ENCODE peak calls at places on chromosome 5, in eight cellular contexts. Q is prostate gland, J is GM12878, G is cardiac fibroblast, P is heart left ventricle, Y is ovary, D is AG04450, V is WTC11. R is an unnamed sample.
A peak's percentile ranks its signal among the peaks of the same experiment; 100 is the strongest.

GRCh38 chr5:172733179-172733973 is 37.6 kb downstream of the DUSP1 start:
- DNase-seq in Q (peak; percentile 76), J (no peak), G (peak; percentile 96), P (peak; percentile 89), Y (peak; percentile 68), D (peak; percentile 52), V (no peak), R (peak; percentile 98)

GRCh38 chr5:127805448-127805847 is 102.3 kb downstream of the CCDC192 start:
- DNase-seq in Q (no peak), J (no peak), G (no peak), P (no peak), Y (no peak), D (no peak), V (no peak), R (no peak)

GRCh38 chr5:151679421-151680155 is 7.1 kb downstream of the SPARC start:
- DNase-seq in Q (no peak), J (no peak), G (peak; percentile 51), P (no peak), Y (no peak), D (no peak), V (no peak), R (no peak)

GRCh38 chr5:383621-384020 is 59.4 kb upstream of the EXOC3 start:
- DNase-seq in Q (no peak), J (no peak), G (no peak), P (no peak), Y (no peak), D (no peak), V (no peak), R (no peak)

GRCh38 chr5:123700624-123701023 is 188.6 kb downstream of the CSNK1G3 start:
- DNase-seq in Q (peak; percentile 6), J (no peak), G (peak; percentile 99), P (peak; percentile 38), Y (no peak), D (peak; percentile 83), V (no peak), R (peak; percentile 98)

GRCh38 chr5:113022661-113023060 is 46.1 kb downstream of the DCP2 start:
- DNase-seq in Q (no peak), J (peak; percentile 11), G (peak; percentile 38), P (no peak), Y (no peak), D (no peak), V (no peak), R (no peak)

GRCh38 chr5:124806026-124806856 is 59.8 kb upstream of the ZNF608 start:
- DNase-seq in Q (peak; percentile 84), J (no peak), G (peak; percentile 69), P (peak; percentile 83), Y (peak; percentile 83), D (peak; percentile 66), V (peak; percentile 29), R (peak; percentile 24)

GRCh38 chr5:172145870-172146747 is 41.9 kb downstream of the STK10 start:
- DNase-seq in Q (no peak), J (no peak), G (no peak), P (no peak), Y (no peak), D (no peak), V (no peak), R (no peak)

GRCh38 chr5:18113724-18114123 is 479.5 kb downstream of the TAF11L14 start:
- DNase-seq in Q (no peak), J (no peak), G (peak; percentile 17), P (no peak), Y (no peak), D (no peak), V (no peak), R (no peak)
- TF ChIP-seq CTCF in Q (peak; percentile 37), J (peak; percentile 14), G (no peak), P (no peak), Y (no peak), D (no peak), V (no peak), R (peak; percentile 3)

GRCh38 chr5:52632281-52632680 is 155.4 kb upstream of the ITGA1 start:
- DNase-seq in Q (no peak), J (no peak), G (no peak), P (no peak), Y (no peak), D (no peak), V (no peak), R (no peak)
- TF ChIP-seq CTCF in Q (no peak), J (no peak), G (no peak), P (no peak), Y (no peak), D (no peak), V (no peak), R (no peak)

GRCh38 chr5:142924135-142924883 is 154.1 kb downstream of the ARHGAP26 start:
- DNase-seq in Q (no peak), J (peak; percentile 11), G (peak; percentile 49), P (no peak), Y (no peak), D (no peak), V (no peak), R (no peak)
- TF ChIP-seq CTCF in Q (no peak), J (peak; percentile 51), G (peak; percentile 25), P (no peak), Y (no peak), D (peak; percentile 31), V (no peak), R (peak; percentile 37)

DNA sequence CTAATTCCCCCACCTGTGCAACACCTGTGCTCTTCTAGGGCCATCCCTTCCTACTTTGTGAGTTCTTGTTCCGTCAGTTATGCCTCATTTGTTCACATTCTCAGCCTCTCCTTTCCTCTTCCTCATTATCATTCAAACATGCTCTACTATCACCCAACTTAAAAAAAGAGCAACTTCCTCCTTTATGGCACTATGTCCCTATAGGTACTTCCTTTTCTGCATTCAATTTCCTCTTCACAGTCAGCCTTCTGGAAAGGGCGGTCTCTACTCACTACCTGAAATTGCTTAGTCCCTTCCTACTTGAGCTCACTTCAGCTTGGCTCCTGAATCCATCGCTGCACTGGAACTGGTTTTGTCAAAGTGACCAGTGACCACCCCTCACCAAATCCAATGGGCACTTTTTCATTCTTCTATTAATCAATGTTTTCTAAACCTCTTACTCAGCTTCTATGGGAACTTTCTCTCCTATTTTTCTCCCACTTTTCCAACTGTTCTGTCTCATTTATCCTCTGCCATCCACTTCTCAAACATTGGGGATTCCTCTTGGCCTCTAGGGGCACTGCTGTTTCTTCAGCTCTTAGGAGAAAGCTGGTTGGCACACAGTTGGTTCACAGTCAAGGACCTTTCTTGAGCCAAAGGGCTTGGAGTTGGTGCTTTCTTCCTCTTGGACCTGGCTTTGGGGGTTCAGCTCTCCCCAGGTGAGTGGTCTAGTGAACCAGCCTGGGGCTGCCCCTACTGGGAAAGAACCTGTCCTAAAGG is 112.0 kb upstream of the LHFPL2 start:
- DNase-seq in Q (no peak), J (no peak), G (no peak), P (no peak), Y (no peak), D (no peak), V (no peak), R (no peak)
- TF ChIP-seq CTCF in Q (no peak), J (peak; percentile 22), G (peak; percentile 39), P (no peak), Y (no peak), D (peak; percentile 40), V (no peak), R (no peak)

GRCh38 chr5:141637266-141637692 is 482 bp downstream of the RELL2 start:
- DNase-seq in Q (peak; percentile 10), J (no peak), G (no peak), P (no peak), Y (no peak), D (no peak), V (peak; percentile 52), R (no peak)

GRCh38 chr5:141639357-141640050 is 2.7 kb downstream of the RELL2 start:
- DNase-seq in Q (no peak), J (no peak), G (no peak), P (no peak), Y (no peak), D (no peak), V (no peak), R (no peak)

GRCh38 chr5:141638771-141639170 is 2.0 kb downstream of the RELL2 start:
- DNase-seq in Q (no peak), J (no peak), G (no peak), P (no peak), Y (no peak), D (no peak), V (no peak), R (no peak)

GRCh38 chr5:141636413-141637265 is at the start of the genes HDAC3 and RELL2:
- DNase-seq in Q (peak; percentile 93), J (no peak), G (peak; percentile 88), P (peak; percentile 94), Y (peak; percentile 96), D (peak; percentile 57), V (peak; percentile 97), R (no peak)

GRCh38 chr5:141637693-141638419 is 1.1 kb downstream of the RELL2 start:
- DNase-seq in Q (peak; percentile 25), J (no peak), G (peak; percentile 56), P (peak; percentile 73), Y (peak; percentile 63), D (no peak), V (peak; percentile 94), R (no peak)
- TF ChIP-seq CTCF in Q (no peak), J (peak; percentile 45), G (peak; percentile 41), P (peak; percentile 33), Y (no peak), D (peak; percentile 36), V (no peak), R (peak; percentile 40)

GRCh38 chr5:179343902-179344300 is 1.4 kb downstream of the ADAMTS2 start:
- DNase-seq in Q (no peak), J (no peak), G (peak; percentile 59), P (no peak), Y (peak; percentile 55), D (no peak), V (peak; percentile 90), R (no peak)
- TF ChIP-seq CTCF in Q (peak; percentile 28), J (no peak), G (peak; percentile 69), P (peak; percentile 41), Y (peak; percentile 50), D (peak; percentile 66), V (no peak), R (peak; percentile 84)

DNA sequence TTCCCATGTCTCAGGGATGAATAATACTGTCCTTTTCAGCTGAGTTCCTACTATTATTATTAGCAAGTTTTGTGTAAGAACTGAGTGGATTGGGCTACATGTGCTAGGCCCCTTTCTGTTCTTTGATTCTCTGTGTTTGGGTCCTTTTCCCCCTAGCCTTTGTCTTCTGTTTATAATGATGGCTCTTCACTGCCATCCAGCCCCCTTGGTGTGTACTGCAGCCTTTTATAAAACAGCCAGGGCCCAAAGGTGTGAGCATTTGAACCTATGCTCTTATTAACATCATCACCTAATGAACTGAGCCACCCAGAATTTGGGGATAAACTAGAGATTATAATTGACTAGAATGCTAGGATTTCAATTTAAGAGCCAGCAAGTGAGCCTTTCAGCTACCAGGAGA is 52.6 kb downstream of the PLAC8L1 start:
- DNase-seq in Q (no peak), J (no peak), G (no peak), P (no peak), Y (no peak), D (no peak), V (no peak), R (no peak)
- TF ChIP-seq CTCF in Q (no peak), J (peak; percentile 16), G (peak; percentile 32), P (no peak), Y (no peak), D (peak; percentile 35), V (no peak), R (peak; percentile 15)